ENCODE peak calls at places on chromosomes 16 and 17, in nine cellular contexts. S, U, O, R, Z, H, V, L and J are unnamed samples.

GRCh38 chr17:42555122-42555622 is 2.4 kb downstream of the HSD17B1 start:
- DNase-seq in O (no peak), L (no peak), V (no peak), U (no peak), Z (no peak), R (no peak), S (no peak), H (no peak), J (no peak)

GRCh38 chr17:74444406-74444805 is 12.5 kb downstream of the GPRC5C start:
- DNase-seq in V (no peak), L (peak), Z (no peak), U (no peak), R (no peak), O (no peak), S (no peak), H (no peak), J (no peak)

GRCh38 chr17:6675426-6675825 is 23.9 kb downstream of the C17orf100 start:
- DNase-seq in V (no peak), U (no peak), H (no peak), O (no peak), L (no peak), S (no peak), R (no peak), Z (no peak), J (no peak)

GRCh38 chr16:87219287-87219909 is 97.8 kb downstream of the C16orf95 start:
- DNase-seq in O (no peak), V (no peak), S (no peak), H (no peak), U (no peak), R (no peak), Z (no peak), L (no peak), J (no peak)

GRCh38 chr17:11935734-11936406 is 61.4 kb downstream of the ZNF18 start:
- DNase-seq in S (peak), U (peak), R (peak), L (peak), Z (no peak), H (peak), V (peak), O (no peak), J (no peak)

GRCh38 chr16:29719063-29719462 is 26.7 kb downstream of the C16orf54 start:
- DNase-seq in L (no peak), V (no peak), O (no peak), U (no peak), H (no peak), R (no peak), Z (no peak), S (no peak), J (no peak)

GRCh38 chr17:19345067-19345460 is 17.5 kb downstream of the B9D1 start:
- DNase-seq in V (no peak), L (no peak), U (no peak), H (no peak), S (no peak), Z (no peak), R (no peak), O (no peak), J (no peak)

GRCh38 chr16:58234831-58235595 is 37.1 kb upstream of the CSNK2A2 start:
- DNase-seq in Z (no peak), U (no peak), L (no peak), O (no peak), R (no peak), V (no peak), H (no peak), S (no peak), J (no peak)

GRCh38 chr16:83887088-83887487 is 11.8 kb upstream of the MLYCD start:
- DNase-seq in S (no peak), O (no peak), Z (no peak), U (no peak), L (no peak), H (peak), V (no peak), R (peak), J (no peak)

GRCh38 chr16:28925386-28926228 is 569 bp upstream of the RABEP2 start:
- DNase-seq in O (no peak), Z (peak), L (peak), R (peak), U (peak), V (no peak), S (peak), H (peak), J (peak)

GRCh38 chr17:82583720-82584234 is 64.2 kb downstream of the FOXK2 start:
- DNase-seq in O (no peak), Z (peak), H (no peak), R (no peak), S (no peak), V (no peak), U (peak), L (no peak), J (no peak)

GRCh38 chr16:30896890-30897730 is 696 bp downstream of the CTF1 start:
- DNase-seq in Z (peak), L (peak), U (peak), R (peak), V (peak), S (peak), H (peak), O (peak), J (peak)

GRCh38 chr16:85552980-85553435 is 60.1 kb upstream of the GSE1 start:
- DNase-seq in Z (no peak), U (no peak), O (no peak), L (no peak), S (no peak), V (peak), H (no peak), R (no peak), J (no peak)

GRCh38 chr16:86436466-86437185 is 73.7 kb upstream of the FOXF1 start:
- DNase-seq in R (no peak), V (no peak), O (no peak), L (no peak), H (no peak), Z (no peak), S (no peak), U (no peak), J (no peak)

GRCh38 chr17:17506181-17506741 is 10.1 kb upstream of the RASD1 start:
- DNase-seq in S (no peak), V (no peak), L (peak), H (no peak), Z (peak), U (no peak), O (no peak), R (peak), J (no peak)

GRCh38 chr16:53007095-53007494 is 45.6 kb downstream of the CHD9NB start:
- DNase-seq in H (no peak), L (no peak), R (no peak), U (no peak), Z (no peak), O (no peak), S (no peak), V (no peak), J (no peak)

GRCh38 chr16:31148281-31148728 is 1.6 kb downstream of the PRSS36 start:
- DNase-seq in Z (peak), V (no peak), S (peak), U (peak), H (no peak), O (no peak), R (peak), L (no peak), J (no peak)

GRCh38 chr17:2688351-2689342 is 22.9 kb downstream of the CLUH start:
- DNase-seq in R (no peak), L (peak), Z (peak), V (no peak), U (peak), S (no peak), H (no peak), O (peak), J (no peak)

GRCh38 chr17:82737981-82738877 is 2.8 kb downstream of the FN3K start:
- DNase-seq in R (no peak), H (no peak), Z (peak), V (no peak), S (no peak), L (peak), O (no peak), U (peak), J (no peak)

GRCh38 chr17:21132428-21132827 is 5.7 kb downstream of the DHRS7B start:
- DNase-seq in O (no peak), U (no peak), R (no peak), V (no peak), Z (peak), L (no peak), H (no peak), S (no peak), J (no peak)

GRCh38 chr17:83199500-83200201 is 120.2 kb downstream of the METRNL start:
- DNase-seq in Z (peak), L (peak), U (peak), O (peak), V (no peak), R (peak), H (no peak), S (no peak), J (no peak)

GRCh38 chr17:37742762-37743611 is 1.9 kb downstream of the HNF1B start:
- DNase-seq in Z (no peak), L (no peak), H (no peak), O (no peak), U (no peak), V (peak), S (peak), R (peak), J (no peak)

GRCh38 chr16:72673118-72673517 is 374.8 kb downstream of the ZFHX3 start:
- DNase-seq in L (no peak), U (no peak), O (no peak), V (no peak), S (no peak), Z (no peak), H (no peak), R (no peak), J (no peak)

GRCh38 chr17:1485748-1486376 is 6.6 kb downstream of the MYO1C start:
- DNase-seq in L (peak), R (peak), Z (peak), V (peak), O (peak), U (peak), S (peak), H (peak), J (no peak)

GRCh38 chr17:38628441-38628840 is 22.7 kb upstream of the SRCIN1 start:
- DNase-seq in Z (no peak), S (peak), L (no peak), V (no peak), R (no peak), O (no peak), H (peak), U (no peak), J (no peak)

GRCh38 chr17:59837362-59838195 is 55.2 kb downstream of the TUBD1 start:
- DNase-seq in U (peak), V (peak), L (no peak), O (no peak), S (peak), R (peak), H (peak), Z (no peak), J (peak)

GRCh38 chr17:72528683-72529082 is 407.9 kb downstream of the SOX9 start:
- DNase-seq in O (no peak), R (no peak), H (no peak), V (no peak), S (no peak), L (no peak), U (no peak), Z (no peak), J (no peak)

GRCh38 chr16:6967796-6968195 is 364.8 kb upstream of the RBFOX1 start:
- DNase-seq in O (no peak), L (no peak), Z (no peak), U (no peak), H (no peak), R (no peak), S (no peak), V (no peak), J (no peak)

GRCh38 chr16:85234310-85235235 is 122.3 kb upstream of the CIBAR2 start:
- DNase-seq in S (peak), V (peak), R (peak), H (peak), L (peak), O (no peak), U (peak), Z (peak), J (peak)

DNA sequence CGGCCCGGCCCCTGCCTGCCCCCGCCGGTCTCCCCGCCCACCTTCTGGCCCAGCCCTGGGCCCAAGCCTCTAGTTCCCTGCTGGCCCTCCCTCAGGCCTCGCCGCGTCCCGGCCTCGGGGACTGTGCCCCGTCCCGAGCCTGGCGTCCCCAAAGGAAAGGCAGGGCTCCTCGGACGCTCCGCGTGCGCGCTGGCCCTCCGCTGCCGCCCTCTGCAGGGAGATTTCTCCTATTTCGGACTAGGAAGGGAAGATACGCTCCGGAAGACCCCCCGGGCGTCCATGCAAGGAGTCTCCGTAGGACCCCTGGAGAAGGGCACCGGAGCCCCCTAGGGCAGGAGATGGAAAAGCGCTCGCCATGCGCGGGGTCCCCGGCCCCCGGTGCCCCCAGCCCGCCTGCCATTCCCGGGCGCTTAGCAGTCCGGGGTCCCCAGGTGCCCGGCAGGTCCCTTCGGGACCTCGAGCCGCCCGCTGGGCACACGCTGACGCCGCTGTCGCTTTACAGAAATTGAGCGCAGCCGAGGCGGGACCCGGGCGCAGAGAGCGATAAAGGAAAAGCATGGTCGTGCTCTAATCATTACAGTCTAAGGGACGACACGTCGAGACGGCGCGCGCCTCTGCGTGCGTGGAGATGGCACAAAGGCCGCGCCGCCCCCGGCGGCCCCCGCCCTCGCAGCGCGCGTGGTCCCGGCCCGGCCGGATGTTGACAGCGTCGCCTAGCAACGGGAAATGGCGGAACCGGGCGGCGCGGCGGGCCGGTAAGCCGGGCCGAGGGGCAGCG is at the start of gene CCDC40:
- DNase-seq in V (peak), U (peak), O (peak), L (peak), R (peak), H (peak), Z (peak), S (peak), J (peak)
- TF ChIP-seq CTCF in V (no peak), U (no peak), O (no peak), L (no peak), R (peak), H (no peak), Z (no peak), S (no peak), J (peak)

GRCh38 chr17:54900457-54901229 is at the start of gene TOM1L1:
- DNase-seq in Z (peak), U (peak), O (no peak), S (peak), H (peak), V (peak), R (peak), L (peak), J (peak)
- TF ChIP-seq CTCF in Z (peak), U (no peak), O (no peak), S (no peak), H (peak), V (no peak), R (peak), L (no peak), J (peak)

DNA sequence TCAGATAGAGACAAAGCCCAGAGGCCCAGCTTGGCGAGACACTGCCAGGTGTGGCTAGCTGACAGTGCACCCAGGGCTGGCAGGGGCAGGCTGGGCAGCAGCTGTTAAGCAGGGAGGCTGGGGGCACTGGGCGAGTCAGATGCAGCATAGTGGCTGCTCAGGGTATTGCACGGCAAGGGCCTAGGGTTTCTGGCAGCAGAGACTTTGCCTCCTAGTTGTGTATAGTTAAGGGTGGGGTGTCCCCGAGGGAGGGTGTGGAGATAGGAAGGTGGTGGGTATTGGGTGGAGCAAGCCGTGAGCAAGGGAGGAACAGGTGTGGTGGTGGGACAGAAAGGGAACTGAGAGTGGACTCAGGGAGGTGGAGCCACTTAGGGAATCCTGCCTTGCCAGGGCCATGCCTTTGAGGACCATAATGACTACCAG is 66.0 kb downstream of the SMPD3 start:
- DNase-seq in V (peak), Z (peak), U (no peak), H (no peak), O (no peak), R (peak), S (peak), L (no peak), J (no peak)
- TF ChIP-seq CTCF in V (peak), Z (peak), U (no peak), H (no peak), O (no peak), R (peak), S (peak), L (no peak), J (peak)

GRCh38 chr16:21224800-21225199 is 8.7 kb upstream of the ANKS4B start:
- DNase-seq in R (no peak), Z (no peak), S (no peak), O (no peak), U (no peak), H (no peak), V (no peak), L (no peak), J (no peak)
- TF ChIP-seq CTCF in R (no peak), Z (no peak), S (no peak), O (no peak), U (no peak), H (no peak), V (no peak), L (no peak), J (no peak)

GRCh38 chr17:15036238-15036637 is 228.9 kb downstream of the PMP22 start:
- DNase-seq in Z (no peak), R (no peak), H (no peak), O (no peak), S (no peak), L (no peak), U (no peak), V (no peak), J (no peak)

GRCh38 chr17:15039366-15039765 is 225.8 kb downstream of the PMP22 start:
- DNase-seq in O (no peak), R (no peak), U (no peak), H (peak), L (no peak), S (no peak), V (no peak), Z (no peak), J (no peak)

GRCh38 chr17:15038656-15039055 is 226.5 kb downstream of the PMP22 start:
- DNase-seq in H (peak), L (no peak), O (no peak), R (no peak), S (no peak), V (no peak), U (no peak), Z (no peak), J (no peak)
- TF ChIP-seq CTCF in H (no peak), L (no peak), O (no peak), R (no peak), S (no peak), V (no peak), U (no peak), Z (no peak), J (no peak)

GRCh38 chr16:24988593-24989338 is 26.4 kb downstream of the ARHGAP17 start:
- DNase-seq in R (peak), O (no peak), S (peak), V (no peak), H (no peak), U (no peak), L (no peak), Z (no peak), J (no peak)
- TF ChIP-seq CTCF in R (no peak), O (no peak), S (no peak), V (no peak), H (no peak), U (no peak), L (no peak), Z (no peak), J (no peak)

GRCh38 chr16:49921791-49922456 is 66.0 kb upstream of the ZNF423 start:
- DNase-seq in S (peak), V (peak), O (peak), U (peak), R (peak), L (peak), H (peak), Z (peak), J (peak)
- TF ChIP-seq CTCF in S (peak), V (peak), O (no peak), U (peak), R (peak), L (peak), H (peak), Z (peak), J (peak)

GRCh38 chr17:67779098-67779672 is 46.1 kb upstream of the BPTF start:
- DNase-seq in O (no peak), R (peak), H (peak), U (peak), L (peak), V (peak), Z (no peak), S (peak), J (no peak)
- TF ChIP-seq CTCF in O (no peak), R (peak), H (peak), U (no peak), L (peak), V (peak), Z (peak), S (peak), J (peak)

GRCh38 chr16:27169511-27170071 is 33.7 kb upstream of the KDM8 start:
- DNase-seq in O (no peak), H (peak), V (no peak), R (peak), Z (no peak), U (no peak), L (no peak), S (peak), J (no peak)
- TF ChIP-seq CTCF in O (no peak), H (no peak), V (no peak), R (no peak), Z (no peak), U (no peak), L (no peak), S (peak), J (peak)